ENCODE peak calls at places on chromosomes 11 and 22, in five cellular contexts. S is activated CD4-positive, alpha-beta T cell treated with anti-CD3 and anti-CD28 coated beads, Interleukin-2, amount 50 U/mL, for 1 hour; E is IMR-90; V is HS-27A; H is stimulated activated CD4-positive, alpha-beta T cell treated with anti-CD3 and anti-CD28 coated beads, Interleukin-15, amount 100 ng/mL, for 24 hours. O is an unnamed sample.

GRCh38 chr22:43376765-43377485 is 33.8 kb upstream of the SCUBE1 start:
- DNase-seq in S (peak; percentile 6), E (no peak), V (no peak), H (peak; percentile 12), O (peak; percentile 40)

GRCh38 chr22:29531419-29531818 is 22.1 kb downstream of the THOC5 start:
- DNase-seq in S (no peak), E (no peak), V (no peak), H (no peak), O (no peak)

GRCh38 chr22:38271927-38272372 is 860 bp downstream of the TMEM184B start:
- DNase-seq in S (no peak), E (no peak), V (no peak), H (peak; percentile 11), O (no peak)

GRCh38 chr22:19884954-19885751 is 30.5 kb upstream of the GNB1L start:
- DNase-seq in S (no peak), E (no peak), V (no peak), H (peak; percentile 32), O (no peak)

GRCh38 chr11:132921597-132921996 is 610.7 kb downstream of the OPCML start:
- DNase-seq in S (no peak), E (no peak), V (no peak), H (no peak), O (no peak)

GRCh38 chr22:30233582-30233981 is 13.0 kb downstream of the LIF start:
- DNase-seq in S (no peak), E (no peak), V (no peak), H (no peak), O (no peak)

GRCh38 chr11:35951659-35952058 is 7.8 kb downstream of the LDLRAD3 start:
- DNase-seq in S (no peak), E (no peak), V (no peak), H (no peak), O (no peak)

GRCh38 chr11:45930951-45931563 is 8.6 kb downstream of the LARGE2 start:
- DNase-seq in S (no peak), E (no peak), V (no peak), H (no peak), O (peak; percentile 2)

O was measured in stimulated activated naive CD8-positive, alpha-beta T cell treated with anti-CD3 and anti-CD28 coated beads, Interleukin-15, Interleukin-2, amounts not matched to agents 100 U/mL and 50 U/mL, for 24 hours.